ENCODE peak calls at places on chromosomes 6 and 20, in seven cellular contexts. K is AG09309, A is small intestine, I is astrocyte of the cerebellum, N is psoas muscle, Q is fibroblast of the aortic adventitia, U is NT2/D1. C is an unnamed sample.

GRCh38 chr6:134757911-134758361 is 192.0 kb downstream of the ALDH8A1 start:
- DNase-seq in K (no peak), A (peak), I (no peak), N (no peak), Q (no peak), U (no peak), C (no peak)

GRCh38 chr20:53255102-53255710 is 283.0 kb downstream of the TSHZ2 start:
- DNase-seq in K (no peak), A (no peak), I (no peak), N (no peak), Q (no peak), U (no peak), C (no peak)

GRCh38 chr6:27871919-27872633 is 40.1 kb downstream of the OR2B2 start:
- DNase-seq in K (peak), A (peak), I (peak), N (no peak), Q (peak), U (no peak), C (peak)

GRCh38 chr6:95093154-95093553 is 484.2 kb upstream of the MANEA start:
- DNase-seq in K (no peak), A (no peak), I (peak), N (no peak), Q (peak), U (no peak), C (no peak)

GRCh38 chr20:39849664-39850063 is 839.4 kb downstream of the MAFB start:
- DNase-seq in K (peak), A (peak), I (peak), N (peak), Q (peak), U (no peak), C (peak)

GRCh38 chr6:52213127-52213526 is 27.0 kb downstream of the IL17A start:
- DNase-seq in K (no peak), A (no peak), I (no peak), N (no peak), Q (no peak), U (no peak), C (no peak)

GRCh38 chr6:42260972-42261371 is 43.3 kb upstream of the MRPS10 start:
- DNase-seq in K (no peak), A (peak), I (no peak), N (peak), Q (no peak), U (no peak), C (no peak)

GRCh38 chr6:134177236-134177635 is 124.8 kb upstream of the SLC2A12 start:
- DNase-seq in K (no peak), A (no peak), I (no peak), N (no peak), Q (no peak), U (no peak), C (no peak)

GRCh38 chr6:79372757-79373156 is 138.3 kb upstream of the HMGN3 start:
- DNase-seq in K (no peak), A (no peak), I (no peak), N (no peak), Q (no peak), U (no peak), C (no peak)

GRCh38 chr20:63740501-63741353 is 1.2 kb downstream of the SLC2A4RG start:
- DNase-seq in K (peak), A (peak), I (peak), N (peak), Q (peak), U (no peak), C (peak)

GRCh38 chr20:25683050-25683449 is 13.6 kb downstream of the ZNF337 start:
- DNase-seq in K (no peak), A (no peak), I (no peak), N (no peak), Q (no peak), U (no peak), C (no peak)

GRCh38 chr20:24360531-24360930 is 108.9 kb upstream of the SYNDIG1 start:
- DNase-seq in K (no peak), A (no peak), I (no peak), N (no peak), Q (no peak), U (no peak), C (no peak)

GRCh38 chr6:29850011-29850553 is 22.5 kb downstream of the HLA-G start:
- DNase-seq in K (no peak), A (peak), I (no peak), N (no peak), Q (peak), U (no peak), C (no peak)

GRCh38 chr6:26493258-26493657 is 6.8 kb upstream of the BTN1A1 start:
- DNase-seq in K (peak), A (no peak), I (no peak), N (no peak), Q (peak), U (no peak), C (no peak)

GRCh38 chr6:43903739-43904290 is 133.8 kb downstream of the VEGFA start:
- DNase-seq in K (no peak), A (no peak), I (no peak), N (peak), Q (no peak), U (no peak), C (no peak)

GRCh38 chr6:44856495-44856878 is 469.0 kb downstream of the CDC5L start:
- DNase-seq in K (no peak), A (no peak), I (peak), N (no peak), Q (no peak), U (no peak), C (no peak)

GRCh38 chr6:13554929-13555333 is 19.5 kb upstream of the SIRT5 start:
- DNase-seq in K (no peak), A (no peak), I (no peak), N (peak), Q (peak), U (no peak), C (no peak)

GRCh38 chr6:167096991-167097390 is 25.9 kb upstream of the CCR6 start:
- DNase-seq in K (no peak), A (no peak), I (no peak), N (no peak), Q (no peak), U (no peak), C (no peak)

GRCh38 chr20:41361757-41362747 is 4.6 kb downstream of the EMILIN3 start:
- DNase-seq in K (no peak), A (no peak), I (no peak), N (peak), Q (no peak), U (no peak), C (no peak)

GRCh38 chr6:106060167-106060566 is 26.0 kb upstream of the PRDM1 start:
- DNase-seq in K (no peak), A (no peak), I (no peak), N (no peak), Q (no peak), U (no peak), C (no peak)

GRCh38 chr6:42453649-42454427 is 2.1 kb upstream of the TRERF1 start:
- DNase-seq in K (no peak), A (peak), I (no peak), N (peak), Q (peak), U (no peak), C (no peak)

GRCh38 chr6:122049341-122049740 is 350.1 kb upstream of the HSF2 start:
- DNase-seq in K (no peak), A (no peak), I (no peak), N (no peak), Q (no peak), U (no peak), C (no peak)

GRCh38 chr6:57177545-57178225 is 5.6 kb downstream of the BAG2 start:
- DNase-seq in K (no peak), A (no peak), I (no peak), N (peak), Q (peak), U (no peak), C (no peak)

GRCh38 chr6:136173519-136174507 is 76.3 kb downstream of the MTFR2 start:
- DNase-seq in K (no peak), A (no peak), I (no peak), N (no peak), Q (peak), U (no peak), C (no peak)

GRCh38 chr6:3825331-3825831 is 23.8 kb upstream of the FAM50B start:
- DNase-seq in K (no peak), A (peak), I (no peak), N (peak), Q (peak), U (no peak), C (no peak)

GRCh38 chr6:31826793-31827285 is 699 bp upstream of the HSPA1B start:
- DNase-seq in K (peak), A (peak), I (peak), N (peak), Q (peak), U (no peak), C (peak)

GRCh38 chr6:56199956-56200355 is 47.4 kb downstream of the COL21A1 start:
- DNase-seq in K (no peak), A (no peak), I (no peak), N (no peak), Q (no peak), U (no peak), C (no peak)

GRCh38 chr6:48766349-48766748 is 655.4 kb upstream of the PTCHD4 start:
- DNase-seq in K (no peak), A (peak), I (peak), N (no peak), Q (peak), U (no peak), C (no peak)

GRCh38 chr20:52031206-52031573 is 160.4 kb downstream of the ZFP64 start:
- DNase-seq in K (peak), A (no peak), I (no peak), N (no peak), Q (no peak), U (no peak), C (no peak)

GRCh38 chr6:161226005-161226964 is 47.6 kb downstream of the AGPAT4 start:
- DNase-seq in K (no peak), A (no peak), I (no peak), N (no peak), Q (no peak), U (no peak), C (no peak)

GRCh38 chr6:111730835-111731234 is 125.2 kb upstream of the TRAF3IP2 start:
- DNase-seq in K (no peak), A (no peak), I (no peak), N (no peak), Q (no peak), U (no peak), C (no peak)

GRCh38 chr6:136921936-136922679 is at the start of gene SLC35D3:
- DNase-seq in K (no peak), A (no peak), I (no peak), N (peak), Q (no peak), U (no peak), C (no peak)

GRCh38 chr6:108592371-108593337 is 31.9 kb downstream of the FOXO3 start:
- DNase-seq in K (peak), A (peak), I (peak), N (peak), Q (peak), U (no peak), C (no peak)

GRCh38 chr6:14838041-14838596 is 407.8 kb upstream of the JARID2 start:
- DNase-seq in K (no peak), A (no peak), I (no peak), N (no peak), Q (peak), U (no peak), C (no peak)

GRCh38 chr6:36684447-36684812 is 5.9 kb downstream of the CDKN1A start:
- DNase-seq in K (no peak), A (no peak), I (no peak), N (no peak), Q (no peak), U (no peak), C (no peak)

GRCh38 chr20:62141043-62141396 is 2.2 kb downstream of the PSMA7 start:
- DNase-seq in K (no peak), A (no peak), I (no peak), N (no peak), Q (no peak), U (no peak), C (no peak)
- H3K4me3 ChIP-seq in K (no peak), A (peak), I (no peak), N (peak), Q (peak), U (no peak), C (peak)

GRCh38 chr20:4811257-4811656 is 89.5 kb downstream of the PRND start:
- DNase-seq in K (no peak), A (no peak), I (no peak), N (no peak), Q (no peak), U (no peak), C (no peak)

GRCh38 chr20:4813076-4813838 is 91.5 kb downstream of the PRND start:
- DNase-seq in K (no peak), A (no peak), I (no peak), N (no peak), Q (no peak), U (no peak), C (no peak)

GRCh38 chr20:4811661-4812181 is 90.0 kb downstream of the PRND start:
- DNase-seq in K (no peak), A (peak), I (no peak), N (peak), Q (no peak), U (no peak), C (no peak)

GRCh38 chr20:4812216-4812615 is 90.5 kb downstream of the PRND start:
- DNase-seq in K (no peak), A (no peak), I (no peak), N (no peak), Q (no peak), U (no peak), C (no peak)

GRCh38 chr20:4812641-4813075 is 90.9 kb downstream of the PRND start:
- DNase-seq in K (no peak), A (no peak), I (no peak), N (no peak), Q (no peak), U (no peak), C (no peak)
- H3K4me3 ChIP-seq in K (no peak), A (no peak), I (no peak), N (no peak), Q (no peak), U (no peak), C (no peak)

GRCh38 chr6:50699086-50699886 is 14.0 kb upstream of the TFAP2D start:
- DNase-seq in K (no peak), A (no peak), I (no peak), N (no peak), Q (no peak), U (no peak), C (no peak)
- H3K4me3 ChIP-seq in K (no peak), A (no peak), I (no peak), N (no peak), Q (no peak), U (no peak), C (no peak)

GRCh38 chr20:56627122-56628014 is 1.7 kb upstream of the TFAP2C start:
- DNase-seq in K (no peak), A (no peak), I (no peak), N (no peak), Q (no peak), U (no peak), C (no peak)
- H3K4me3 ChIP-seq in K (no peak), A (no peak), I (no peak), N (peak), Q (no peak), U (peak), C (no peak)

DNA sequence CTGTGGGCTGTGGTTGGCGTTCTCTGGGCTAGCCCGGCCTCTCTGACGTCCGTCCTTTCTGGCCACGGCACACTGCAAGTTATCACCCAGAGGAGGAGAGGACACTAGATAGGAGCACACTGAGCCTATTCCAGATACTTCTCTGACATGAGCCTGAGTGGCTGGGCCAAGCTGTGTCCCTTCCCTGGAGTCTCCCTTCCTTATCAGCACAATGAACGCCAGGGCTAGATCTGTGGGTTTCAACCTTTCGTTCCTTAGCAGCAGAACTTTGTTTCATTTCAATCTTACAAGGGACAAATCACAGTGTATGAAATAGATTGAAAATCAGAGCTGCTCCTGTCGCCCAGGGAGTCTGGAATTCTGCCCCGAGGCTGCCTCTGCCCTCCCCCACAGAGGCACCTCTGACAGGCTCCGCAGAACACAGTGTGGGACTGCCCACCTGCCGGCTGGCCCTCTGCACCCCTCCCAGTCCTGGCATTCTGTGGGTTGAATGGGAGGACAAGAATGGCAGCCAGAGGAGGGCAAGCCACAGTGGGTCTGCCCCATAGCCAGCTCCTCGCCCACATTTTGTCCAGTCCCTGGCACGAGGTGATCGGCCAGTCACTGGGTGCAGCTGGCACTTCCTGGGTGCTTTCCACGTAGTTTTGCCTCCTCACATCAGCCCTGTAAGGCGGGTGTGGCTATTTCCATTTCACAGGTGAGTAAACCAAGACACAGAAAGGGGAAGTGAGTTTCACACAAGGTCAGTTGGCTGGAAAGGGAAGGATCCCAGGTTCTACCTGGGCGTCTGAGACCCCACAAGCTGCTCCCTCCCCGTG is 26.0 kb downstream of the MANBAL start:
- DNase-seq in K (no peak), A (no peak), I (peak), N (peak), Q (peak), U (no peak), C (no peak)
- H3K4me3 ChIP-seq in K (no peak), A (no peak), I (no peak), N (no peak), Q (no peak), U (no peak), C (no peak)

GRCh38 chr6:40901322-40902055 is 137.5 kb downstream of the UNC5CL start:
- DNase-seq in K (no peak), A (no peak), I (no peak), N (no peak), Q (no peak), U (no peak), C (no peak)

GRCh38 chr6:40899684-40900155 is 139.3 kb downstream of the UNC5CL start:
- DNase-seq in K (no peak), A (peak), I (no peak), N (no peak), Q (no peak), U (peak), C (no peak)

GRCh38 chr6:40903456-40903855 is 135.6 kb downstream of the UNC5CL start:
- DNase-seq in K (no peak), A (no peak), I (no peak), N (no peak), Q (no peak), U (no peak), C (no peak)

GRCh38 chr6:40898073-40898472 is 140.9 kb downstream of the UNC5CL start:
- DNase-seq in K (no peak), A (no peak), I (no peak), N (no peak), Q (no peak), U (no peak), C (no peak)

DNA sequence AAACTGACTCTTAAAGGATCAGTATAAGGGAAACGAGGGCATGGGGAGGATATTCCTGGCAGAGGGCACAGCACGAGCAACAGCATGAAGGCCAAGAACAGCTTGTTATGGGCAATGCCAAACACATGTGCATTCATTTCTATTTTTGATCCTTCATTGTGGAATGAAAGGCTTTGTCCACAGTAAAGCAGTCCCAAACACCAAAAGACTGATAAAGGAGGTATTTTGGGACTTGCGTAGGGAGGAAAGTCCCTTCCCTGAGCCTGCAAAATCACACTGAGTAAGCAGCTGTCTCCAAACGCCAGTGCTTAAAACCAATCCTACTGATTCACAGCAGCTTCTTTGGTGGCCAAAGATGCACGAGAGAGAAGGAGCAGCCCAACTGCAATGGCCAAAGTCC is 138.2 kb downstream of the UNC5CL start:
- DNase-seq in K (no peak), A (no peak), I (no peak), N (no peak), Q (peak), U (no peak), C (no peak)
- H3K4me3 ChIP-seq in K (no peak), A (no peak), I (no peak), N (no peak), Q (no peak), U (no peak), C (no peak)

C was measured in HFF-Myc.